ENCODE peak calls at places on chromosome 14, in eight cellular contexts. T is progenitor cell of endocrine pancreas, F is WTC11, G is natural killer cell, S is upper lobe of right lung, K is A549, N is epithelial cell of esophagus, X is left ventricle myocardium inferior. Z is an unnamed sample.

GRCh38 chr14:37197421-37198272 is at the start of gene MIPOL1:
- DNase-seq in T (peak; percentile 67), F (peak; percentile 60), G (no peak), S (peak; percentile 93), K (peak; percentile 76), N (peak; percentile 94), X (peak; percentile 86), Z (peak; percentile 27)

GRCh38 chr14:105123981-105124836 is 44.4 kb downstream of the JAG2 start:
- DNase-seq in T (no peak), F (no peak), G (no peak), S (no peak), K (no peak), N (no peak), X (no peak), Z (no peak)

GRCh38 chr14:23028800-23029199 is 5.9 kb downstream of the PSMB5 start:
- DNase-seq in T (no peak), F (no peak), G (no peak), S (no peak), K (no peak), N (no peak), X (no peak), Z (no peak)

GRCh38 chr14:94364037-94364436 is 24.4 kb downstream of the SERPINA1 start:
- DNase-seq in T (no peak), F (no peak), G (no peak), S (peak; percentile 29), K (no peak), N (no peak), X (no peak), Z (no peak)

GRCh38 chr14:91249841-91250616 is 5.5 kb upstream of the GPR68 start:
- DNase-seq in T (no peak), F (no peak), G (peak; percentile 49), S (peak; percentile 78), K (no peak), N (peak; percentile 60), X (no peak), Z (peak; percentile 66)

GRCh38 chr14:58732387-58732786 is 94.6 kb downstream of the DACT1 start:
- DNase-seq in T (no peak), F (no peak), G (no peak), S (no peak), K (no peak), N (peak; percentile 23), X (no peak), Z (no peak)

GRCh38 chr14:86885280-86885679 is 1107.7 kb downstream of the GALC start:
- DNase-seq in T (no peak), F (no peak), G (no peak), S (no peak), K (no peak), N (no peak), X (no peak), Z (no peak)

GRCh38 chr14:69242311-69243224 is 17.4 kb upstream of the GALNT16 start:
- DNase-seq in T (peak; percentile 31), F (peak; percentile 67), G (no peak), S (no peak), K (peak; percentile 76), N (peak; percentile 65), X (no peak), Z (peak; percentile 46)

GRCh38 chr14:24429395-24430142 is at the start of the genes CBLN3 and KHNYN:
- DNase-seq in T (peak; percentile 67), F (peak; percentile 80), G (peak; percentile 86), S (peak; percentile 95), K (peak; percentile 96), N (peak; percentile 89), X (peak; percentile 93), Z (peak; percentile 70)

GRCh38 chr14:104282332-104283196 is 144.2 kb downstream of the KIF26A start:
- DNase-seq in T (peak; percentile 7), F (peak; percentile 6), G (peak; percentile 12), S (peak; percentile 39), K (no peak), N (no peak), X (peak; percentile 5), Z (no peak)

GRCh38 chr14:96961895-96962294 is 164.7 kb downstream of the VRK1 start:
- DNase-seq in T (no peak), F (no peak), G (no peak), S (no peak), K (no peak), N (no peak), X (no peak), Z (no peak)

GRCh38 chr14:66369157-66369706 is 116.9 kb upstream of the CCDC196 start:
- DNase-seq in T (no peak), F (no peak), G (no peak), S (no peak), K (no peak), N (no peak), X (no peak), Z (no peak)

GRCh38 chr14:75831971-75832370 is 149.8 kb downstream of the TGFB3 start:
- DNase-seq in T (no peak), F (no peak), G (no peak), S (no peak), K (no peak), N (peak; percentile 94), X (no peak), Z (no peak)

GRCh38 chr14:64294672-64295413 is 672 bp upstream of the ESR2 start:
- DNase-seq in T (peak; percentile 61), F (peak; percentile 93), G (peak; percentile 60), S (peak; percentile 93), K (peak; percentile 84), N (peak; percentile 58), X (peak; percentile 68), Z (no peak)

GRCh38 chr14:32370720-32371119 is 41.6 kb downstream of the AKAP6 start:
- DNase-seq in T (no peak), F (no peak), G (no peak), S (no peak), K (peak; percentile 13), N (peak; percentile 90), X (no peak), Z (peak; percentile 45)

GRCh38 chr14:54727929-54728328 is 161.0 kb downstream of the SAMD4A start:
- DNase-seq in T (no peak), F (no peak), G (no peak), S (no peak), K (no peak), N (no peak), X (no peak), Z (no peak)

GRCh38 chr14:68376067-68376810 is 416.6 kb downstream of the ZFP36L1 start:
- DNase-seq in T (no peak), F (no peak), G (no peak), S (no peak), K (no peak), N (no peak), X (no peak), Z (no peak)

GRCh38 chr14:73662439-73663056 is 17.8 kb downstream of the DNAL1 start:
- DNase-seq in T (no peak), F (peak; percentile 24), G (no peak), S (no peak), K (peak; percentile 53), N (peak; percentile 94), X (no peak), Z (peak; percentile 95)
- TF ChIP-seq CTCF in T (peak; percentile 28), F (no peak), G (no peak), S (no peak), K (peak; percentile 52), N (peak; percentile 65), X (no peak), Z (peak; percentile 59)

GRCh38 chr14:51682411-51682810 is 30.7 kb downstream of the FRMD6 start:
- DNase-seq in T (no peak), F (no peak), G (no peak), S (no peak), K (no peak), N (no peak), X (no peak), Z (no peak)
- TF ChIP-seq CTCF in T (no peak), F (no peak), G (no peak), S (no peak), K (no peak), N (no peak), X (no peak), Z (no peak)

GRCh38 chr14:88130057-88130432 is 125.1 kb downstream of the GPR65 start:
- DNase-seq in T (no peak), F (no peak), G (no peak), S (no peak), K (no peak), N (no peak), X (no peak), Z (no peak)

GRCh38 chr14:88128811-88129210 is 123.9 kb downstream of the GPR65 start:
- DNase-seq in T (no peak), F (no peak), G (no peak), S (no peak), K (no peak), N (no peak), X (no peak), Z (no peak)

DNA sequence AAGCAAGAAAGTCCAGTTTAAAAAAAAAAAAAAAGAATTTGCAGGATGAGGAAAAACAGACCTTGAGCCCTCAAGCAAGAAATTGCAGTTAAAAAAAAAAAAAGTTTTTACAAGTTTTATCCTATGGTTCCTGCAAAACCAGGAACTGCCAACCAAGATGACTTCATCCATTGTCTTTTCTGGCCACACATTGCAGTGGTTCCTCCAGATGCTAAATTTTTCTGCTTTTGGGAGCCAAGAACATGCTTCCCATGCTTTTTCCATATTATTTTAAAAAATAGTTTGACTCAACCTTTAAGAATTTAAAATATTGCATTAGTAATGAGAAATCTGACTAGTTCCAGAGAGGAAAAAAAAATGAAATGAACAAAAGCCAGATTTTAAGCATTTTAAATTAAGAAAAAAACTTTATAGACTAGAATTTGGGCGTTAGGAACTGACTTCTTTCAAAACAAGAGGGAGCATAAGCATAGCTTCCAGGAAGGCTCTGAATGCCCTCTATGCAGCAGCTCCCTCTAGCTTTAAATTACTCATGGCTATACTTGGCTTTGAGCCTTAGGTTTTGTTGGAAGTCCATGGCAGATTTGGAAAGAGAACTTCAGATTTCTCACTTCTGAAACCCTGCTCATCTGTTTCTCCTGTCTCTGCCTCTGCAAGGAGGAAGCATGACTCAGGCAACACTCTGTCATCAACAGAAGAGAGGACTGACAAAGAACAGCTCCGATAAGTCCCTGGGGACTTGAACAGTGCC is 124.5 kb downstream of the GPR65 start:
- DNase-seq in T (no peak), F (no peak), G (no peak), S (no peak), K (no peak), N (peak; percentile 44), X (no peak), Z (peak; percentile 56)
- TF ChIP-seq CTCF in T (no peak), F (no peak), G (no peak), S (peak; percentile 11), K (no peak), N (no peak), X (peak; percentile 29), Z (peak; percentile 9)

GRCh38 chr14:77025744-77026165 is 2.8 kb downstream of the IRF2BPL start:
- DNase-seq in T (no peak), F (peak; percentile 25), G (no peak), S (peak; percentile 71), K (no peak), N (peak; percentile 35), X (peak; percentile 31), Z (no peak)

GRCh38 chr14:77027538-77028383 is 747 bp downstream of the IRF2BPL start:
- DNase-seq in T (peak; percentile 45), F (peak; percentile 58), G (peak; percentile 75), S (peak; percentile 92), K (peak; percentile 65), N (peak; percentile 53), X (peak; percentile 76), Z (no peak)

GRCh38 chr14:77026166-77026929 is 2.2 kb downstream of the IRF2BPL start:
- DNase-seq in T (no peak), F (no peak), G (peak; percentile 44), S (peak; percentile 82), K (no peak), N (peak; percentile 48), X (peak; percentile 49), Z (no peak)

GRCh38 chr14:77028384-77029246 is at the start of gene IRF2BPL:
- DNase-seq in T (peak; percentile 96), F (peak; percentile 96), G (peak; percentile 91), S (peak; percentile 99), K (peak; percentile 94), N (peak; percentile 97), X (peak; percentile 99), Z (peak; percentile 93)

GRCh38 chr14:77026930-77027537 is 1.5 kb downstream of the IRF2BPL start:
- DNase-seq in T (peak; percentile 32), F (peak; percentile 45), G (peak; percentile 71), S (peak; percentile 84), K (no peak), N (peak; percentile 56), X (peak; percentile 54), Z (no peak)
- TF ChIP-seq CTCF in T (no peak), F (no peak), G (no peak), S (peak; percentile 12), K (no peak), N (no peak), X (peak; percentile 31), Z (no peak)